ENCODE peak calls at places on chromosomes 2 and 18, in four cellular contexts. L, K, B and A are unnamed samples. For H3K9me3, the result is how much of the 10 kb centered on the place peaks cover.

GRCh38 chr2:44168684-44169154 is at the start of gene PPM1B:
- DNase-seq in L (no peak), K (peak), B (no peak), A (no peak)

GRCh38 chr2:43724728-43725526 is 48.7 kb upstream of the C1GALT1C1L start:
- DNase-seq in L (no peak), K (peak), B (no peak), A (no peak)

GRCh38 chr18:25181581-25181980 is 170.4 kb downstream of the ZNF521 start:
- DNase-seq in L (no peak), K (no peak), B (no peak), A (no peak)

GRCh38 chr2:97736608-97737330 is 23.4 kb downstream of the ZAP70 start:
- DNase-seq in L (no peak), K (no peak), B (no peak), A (no peak)

GRCh38 chr2:46225730-46226129 is 71.5 kb upstream of the EPAS1 start:
- DNase-seq in L (no peak), K (no peak), B (peak), A (no peak)

GRCh38 chr18:79598885-79599175 is 80.8 kb upstream of the CTDP1 start:
- DNase-seq in L (no peak), K (no peak), B (no peak), A (no peak)

GRCh38 chr2:104733544-104733943 is 120.4 kb upstream of the POU3F3 start:
- DNase-seq in L (peak), K (peak), B (peak), A (no peak)

GRCh38 chr2:216557413-216557812 is 58.8 kb downstream of the RPL37A start:
- DNase-seq in L (no peak), K (no peak), B (no peak), A (no peak)

GRCh38 chr2:12044857-12045256 is 298.4 kb downstream of the LPIN1 start:
- DNase-seq in L (no peak), K (no peak), B (no peak), A (no peak)

GRCh38 chr2:161990741-161991140 is 83.3 kb downstream of the DPP4 start:
- DNase-seq in L (peak), K (no peak), B (peak), A (no peak)

GRCh38 chr2:218812096-218812815 is 19.3 kb downstream of the PRKAG3 start:
- DNase-seq in L (no peak), K (no peak), B (no peak), A (no peak)

GRCh38 chr2:26786207-26787023 is 559 bp downstream of the CENPA start:
- DNase-seq in L (no peak), K (no peak), B (no peak), A (no peak)

GRCh38 chr2:109433926-109434325 is 179.8 kb downstream of the SEPTIN10 start:
- DNase-seq in L (no peak), K (no peak), B (no peak), A (no peak)

GRCh38 chr2:68317971-68318685 is 1.6 kb downstream of the CNRIP1 start:
- DNase-seq in L (no peak), K (no peak), B (no peak), A (no peak)

GRCh38 chr2:38128653-38129052 is 52.7 kb upstream of the CYP1B1 start:
- DNase-seq in L (no peak), K (no peak), B (no peak), A (no peak)

GRCh38 chr2:127615511-127616166 is 30.3 kb upstream of the GPR17 start:
- DNase-seq in L (no peak), K (no peak), B (no peak), A (no peak)

GRCh38 chr2:41922177-41922576 is 125.6 kb upstream of the PKDCC start:
- DNase-seq in L (no peak), K (peak), B (no peak), A (no peak)

GRCh38 chr2:12347049-12347448 is 369.7 kb upstream of the TRIB2 start:
- DNase-seq in L (no peak), K (no peak), B (no peak), A (no peak)

GRCh38 chr2:195037072-195037471 is 620.0 kb upstream of the SLC39A10 start:
- DNase-seq in L (no peak), K (no peak), B (no peak), A (no peak)

GRCh38 chr2:199379251-199379650 is 78.5 kb downstream of the SATB2 start:
- DNase-seq in L (no peak), K (no peak), B (no peak), A (peak)

GRCh38 chr2:46299365-46300263 is 2.4 kb downstream of the EPAS1 start:
- DNase-seq in L (no peak), K (peak), B (peak), A (no peak)

GRCh38 chr18:363327-364115 is 95.7 kb upstream of the THOC1 start:
- DNase-seq in L (no peak), K (no peak), B (no peak), A (no peak)

GRCh38 chr2:18829976-18830375 is 240.6 kb upstream of the NT5C1B start:
- DNase-seq in L (no peak), K (no peak), B (no peak), A (no peak)

GRCh38 chr18:28458751-28459150 is 281.8 kb upstream of the CDH2 start:
- DNase-seq in L (no peak), K (no peak), B (no peak), A (no peak)

GRCh38 chr2:102069311-102069974 is 73.1 kb upstream of the IL1R1 start:
- DNase-seq in L (no peak), K (peak), B (no peak), A (no peak)

GRCh38 chr2:228318218-228318617 is 136.7 kb upstream of the SPHKAP start:
- DNase-seq in L (peak), K (no peak), B (peak), A (no peak)

GRCh38 chr2:85353876-85354285 is 447 bp downstream of the RETSAT start:
- DNase-seq in L (peak), K (peak), B (peak), A (no peak)

GRCh38 chr2:114729025-114729424 is 286.6 kb downstream of the DPP10 start:
- DNase-seq in L (no peak), K (no peak), B (peak), A (no peak)

GRCh38 chr2:63861220-63861822 is 19.6 kb downstream of the UGP2 start:
- DNase-seq in L (peak), K (peak), B (peak), A (no peak)

GRCh38 chr2:189559579-189560272 is 20.9 kb downstream of the SLC40A1 start:
- DNase-seq in L (no peak), K (no peak), B (no peak), A (no peak)

GRCh38 chr2:6423944-6424343 is 441.8 kb downstream of the CMPK2 start:
- DNase-seq in L (no peak), K (no peak), B (no peak), A (no peak)

GRCh38 chr2:12774381-12774780 is 57.6 kb downstream of the TRIB2 start:
- DNase-seq in L (no peak), K (no peak), B (no peak), A (no peak)

DNA sequence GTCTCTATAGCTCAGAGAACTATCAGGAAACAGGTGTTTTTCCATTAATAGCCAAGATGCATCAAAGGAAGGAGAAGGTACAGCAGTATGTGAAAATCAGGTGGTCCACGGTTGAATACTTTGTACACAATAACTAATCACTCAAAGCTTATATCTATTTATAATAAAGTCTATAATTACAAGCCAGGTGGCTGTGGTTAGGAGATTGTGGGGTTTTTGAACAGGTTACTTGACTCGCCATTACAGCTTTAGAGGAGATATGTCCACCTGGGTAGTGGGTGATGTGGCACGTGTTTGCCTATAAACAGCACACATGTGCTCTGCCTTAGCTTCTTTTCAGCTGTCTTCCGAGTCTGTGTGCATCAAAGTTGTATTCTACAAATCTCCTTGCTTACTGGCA is 892.2 kb upstream of the ZEB2 start:
- DNase-seq in L (no peak), K (no peak), B (no peak), A (no peak)
- H3K9me3 ChIP-seq in L (under half), K (under half), B (under half), A (under half)

DNA sequence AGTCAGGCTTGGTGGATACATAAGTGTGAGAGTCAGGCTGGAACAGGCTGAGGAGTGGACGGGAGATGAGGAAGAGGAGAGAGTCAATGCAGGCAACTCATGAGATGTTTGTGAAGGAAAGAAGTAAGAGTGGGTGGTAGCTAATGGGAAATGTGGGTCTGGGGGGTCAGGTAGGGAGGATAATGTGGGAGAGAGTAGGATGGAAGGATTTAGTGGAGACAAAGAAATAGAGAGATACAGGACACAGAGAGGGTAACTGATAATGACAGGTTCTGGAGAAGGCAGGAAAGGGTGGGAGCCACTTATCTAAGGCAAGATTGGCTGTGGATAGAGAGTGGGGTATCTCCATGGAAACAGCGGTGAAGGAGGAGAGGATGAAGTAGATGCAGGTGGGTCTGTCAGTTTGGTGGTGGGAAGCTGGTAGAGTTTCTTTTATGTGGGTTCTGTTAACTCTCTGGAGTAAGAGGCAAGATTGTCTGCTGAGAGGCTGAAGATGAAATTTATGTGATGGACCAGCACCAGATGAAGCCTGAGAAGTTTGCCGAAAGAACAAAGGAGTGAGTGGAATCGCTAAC is 190.6 kb upstream of the SPRED2 start:
- DNase-seq in L (no peak), K (no peak), B (no peak), A (no peak)
- TF ChIP-seq TCF7L2 in L (no peak), K (no peak), B (no peak), A (no peak)

DNA sequence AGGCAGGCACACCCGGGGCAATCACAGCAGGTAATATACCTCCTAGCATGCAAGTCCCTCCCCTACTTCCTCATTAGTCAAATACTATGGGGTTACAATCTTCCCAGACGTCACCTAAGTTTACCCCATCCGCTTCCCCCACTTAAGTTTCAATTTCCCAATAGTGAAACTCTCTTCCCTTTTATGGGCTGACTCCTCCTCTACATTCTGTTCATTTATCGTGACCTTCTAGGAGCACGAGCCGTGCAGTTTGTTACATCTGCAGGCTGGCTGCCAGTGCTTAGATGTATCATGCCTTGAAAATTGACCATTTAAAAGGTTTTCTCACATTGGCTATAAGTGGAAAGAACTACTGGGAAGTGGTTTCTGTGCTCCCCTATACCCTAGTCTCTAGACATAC is 1357.8 kb upstream of the CRIM1 start:
- DNase-seq in L (no peak), K (no peak), B (no peak), A (no peak)
- TF ChIP-seq REST in L (no peak), K (no peak), B (no peak), A (no peak)

GRCh38 chr2:239605409-239605808 is 204.6 kb upstream of the HDAC4 start:
- DNase-seq in L (no peak), K (no peak), B (no peak), A (no peak)
- H3K9me3 ChIP-seq in L (under half), K (under half), B (under half), A (under half)